ENCODE peak calls at places on chromosomes 5 and 9, in seven cellular contexts. One of them, this sample, is unnamed.

GRCh38 chr5:151081426-151082273 is 816 bp upstream of the TNIP1 start:
- DNase-seq in hypothalamus: no peak
- DNase-seq in CD8-positive, alpha-beta memory T cell: no peak
- DNase-seq in LHCN-M2: peak; percentile 65
- DNase-seq in upper lobe of right lung: no peak
- DNase-seq in NCI-H774: no peak
- DNase-seq in EL: no peak
- DNase-seq in this sample: peak; percentile 27

GRCh38 chr9:93582115-93582514 is 5.7 kb downstream of the PHF2 start:
- DNase-seq in hypothalamus: no peak
- DNase-seq in CD8-positive, alpha-beta memory T cell: no peak
- DNase-seq in LHCN-M2: no peak
- DNase-seq in upper lobe of right lung: peak; percentile 76
- DNase-seq in NCI-H774: peak; percentile 96
- DNase-seq in EL: no peak
- DNase-seq in this sample: no peak

GRCh38 chr5:151036556-151036955 is 16.2 kb downstream of the GPX3 start:
- DNase-seq in hypothalamus: no peak
- DNase-seq in CD8-positive, alpha-beta memory T cell: no peak
- DNase-seq in LHCN-M2: no peak
- DNase-seq in upper lobe of right lung: no peak
- DNase-seq in NCI-H774: no peak
- DNase-seq in EL: no peak
- DNase-seq in this sample: no peak

GRCh38 chr5:139823757-139824355 is 28.2 kb downstream of the PSD2 start:
- DNase-seq in hypothalamus: no peak
- DNase-seq in CD8-positive, alpha-beta memory T cell: no peak
- DNase-seq in LHCN-M2: no peak
- DNase-seq in upper lobe of right lung: peak; percentile 42
- DNase-seq in NCI-H774: no peak
- DNase-seq in EL: no peak
- DNase-seq in this sample: no peak

GRCh38 chr5:7794301-7794700 is 56.6 kb downstream of the CFAP90 start:
- DNase-seq in hypothalamus: peak; percentile 66
- DNase-seq in CD8-positive, alpha-beta memory T cell: no peak
- DNase-seq in LHCN-M2: no peak
- DNase-seq in upper lobe of right lung: no peak
- DNase-seq in NCI-H774: no peak
- DNase-seq in EL: no peak
- DNase-seq in this sample: no peak

GRCh38 chr5:180673371-180674252 is 24.2 kb upstream of the FLT4 start:
- DNase-seq in hypothalamus: no peak
- DNase-seq in CD8-positive, alpha-beta memory T cell: no peak
- DNase-seq in LHCN-M2: no peak
- DNase-seq in upper lobe of right lung: no peak
- DNase-seq in NCI-H774: no peak
- DNase-seq in EL: no peak
- DNase-seq in this sample: no peak

GRCh38 chr9:115164511-115164974 is 46.6 kb upstream of the TNC start:
- DNase-seq in hypothalamus: peak; percentile 81
- DNase-seq in CD8-positive, alpha-beta memory T cell: no peak
- DNase-seq in LHCN-M2: peak; percentile 84
- DNase-seq in upper lobe of right lung: no peak
- DNase-seq in NCI-H774: no peak
- DNase-seq in EL: peak; percentile 68
- DNase-seq in this sample: peak; percentile 30

GRCh38 chr9:127177221-127177620 is 54.8 kb upstream of the ANGPTL2 start:
- DNase-seq in hypothalamus: no peak
- DNase-seq in CD8-positive, alpha-beta memory T cell: no peak
- DNase-seq in LHCN-M2: no peak
- DNase-seq in upper lobe of right lung: peak; percentile 51
- DNase-seq in NCI-H774: no peak
- DNase-seq in EL: no peak
- DNase-seq in this sample: no peak

GRCh38 chr9:16150938-16151650 is 598.3 kb downstream of the CCDC171 start:
- DNase-seq in hypothalamus: no peak
- DNase-seq in CD8-positive, alpha-beta memory T cell: no peak
- DNase-seq in LHCN-M2: no peak
- DNase-seq in upper lobe of right lung: no peak
- DNase-seq in NCI-H774: no peak
- DNase-seq in EL: no peak
- DNase-seq in this sample: no peak

GRCh38 chr5:22649076-22649475 is 204.1 kb downstream of the CDH12 start:
- DNase-seq in hypothalamus: no peak
- DNase-seq in CD8-positive, alpha-beta memory T cell: no peak
- DNase-seq in LHCN-M2: no peak
- DNase-seq in upper lobe of right lung: no peak
- DNase-seq in NCI-H774: no peak
- DNase-seq in EL: no peak
- DNase-seq in this sample: no peak

GRCh38 chr9:93268551-93269314 is 84.8 kb downstream of the WNK2 start:
- DNase-seq in hypothalamus: no peak
- DNase-seq in CD8-positive, alpha-beta memory T cell: no peak
- DNase-seq in LHCN-M2: no peak
- DNase-seq in upper lobe of right lung: peak; percentile 40
- DNase-seq in NCI-H774: peak; percentile 89
- DNase-seq in EL: no peak
- DNase-seq in this sample: no peak

GRCh38 chr9:91037511-91038482 is 236.2 kb downstream of the SYK start:
- DNase-seq in hypothalamus: no peak
- DNase-seq in CD8-positive, alpha-beta memory T cell: no peak
- DNase-seq in LHCN-M2: peak; percentile 81
- DNase-seq in upper lobe of right lung: no peak
- DNase-seq in NCI-H774: no peak
- DNase-seq in EL: peak; percentile 92
- DNase-seq in this sample: peak; percentile 90

GRCh38 chr5:157955541-157956172 is 96.7 kb upstream of the CLINT1 start:
- DNase-seq in hypothalamus: no peak
- DNase-seq in CD8-positive, alpha-beta memory T cell: no peak
- DNase-seq in LHCN-M2: no peak
- DNase-seq in upper lobe of right lung: no peak
- DNase-seq in NCI-H774: no peak
- DNase-seq in EL: no peak
- DNase-seq in this sample: no peak

GRCh38 chr5:54646285-54647101 is 128.9 kb downstream of the SNX18 start:
- DNase-seq in hypothalamus: peak; percentile 19
- DNase-seq in CD8-positive, alpha-beta memory T cell: peak; percentile 82
- DNase-seq in LHCN-M2: peak; percentile 90
- DNase-seq in upper lobe of right lung: peak; percentile 75
- DNase-seq in NCI-H774: peak; percentile 71
- DNase-seq in EL: peak; percentile 27
- DNase-seq in this sample: peak; percentile 53

GRCh38 chr9:127390563-127390962 is 6.4 kb upstream of the SLC2A8 start:
- DNase-seq in hypothalamus: no peak
- DNase-seq in CD8-positive, alpha-beta memory T cell: no peak
- DNase-seq in LHCN-M2: no peak
- DNase-seq in upper lobe of right lung: peak; percentile 39
- DNase-seq in NCI-H774: no peak
- DNase-seq in EL: no peak
- DNase-seq in this sample: no peak

GRCh38 chr9:93582550-93582949 is 6.2 kb downstream of the PHF2 start:
- DNase-seq in hypothalamus: no peak
- DNase-seq in CD8-positive, alpha-beta memory T cell: no peak
- DNase-seq in LHCN-M2: peak; percentile 50
- DNase-seq in upper lobe of right lung: no peak
- DNase-seq in NCI-H774: no peak
- DNase-seq in EL: no peak
- DNase-seq in this sample: no peak

GRCh38 chr9:129002989-129003388 is 25.1 kb downstream of the SH3GLB2 start:
- DNase-seq in hypothalamus: no peak
- DNase-seq in CD8-positive, alpha-beta memory T cell: no peak
- DNase-seq in LHCN-M2: no peak
- DNase-seq in upper lobe of right lung: no peak
- DNase-seq in NCI-H774: no peak
- DNase-seq in EL: no peak
- DNase-seq in this sample: no peak

GRCh38 chr9:110049699-110050450 is 158.1 kb downstream of the C9orf152 start:
- DNase-seq in hypothalamus: peak; percentile 16
- DNase-seq in CD8-positive, alpha-beta memory T cell: no peak
- DNase-seq in LHCN-M2: peak; percentile 42
- DNase-seq in upper lobe of right lung: peak; percentile 69
- DNase-seq in NCI-H774: no peak
- DNase-seq in EL: peak; percentile 53
- DNase-seq in this sample: peak; percentile 42

GRCh38 chr5:71905804-71906711 is 187.0 kb downstream of the CARTPT start:
- DNase-seq in hypothalamus: no peak
- DNase-seq in CD8-positive, alpha-beta memory T cell: no peak
- DNase-seq in LHCN-M2: peak; percentile 48
- DNase-seq in upper lobe of right lung: no peak
- DNase-seq in NCI-H774: peak; percentile 47
- DNase-seq in EL: no peak
- DNase-seq in this sample: no peak

GRCh38 chr5:56335212-56335611 is 102.1 kb upstream of the ANKRD55 start:
- DNase-seq in hypothalamus: no peak
- DNase-seq in CD8-positive, alpha-beta memory T cell: no peak
- DNase-seq in LHCN-M2: no peak
- DNase-seq in upper lobe of right lung: no peak
- DNase-seq in NCI-H774: no peak
- DNase-seq in EL: no peak
- DNase-seq in this sample: no peak

GRCh38 chr9:83934569-83935275 is 13.5 kb upstream of the KIF27 start:
- DNase-seq in hypothalamus: no peak
- DNase-seq in CD8-positive, alpha-beta memory T cell: no peak
- DNase-seq in LHCN-M2: peak; percentile 60
- DNase-seq in upper lobe of right lung: no peak
- DNase-seq in NCI-H774: no peak
- DNase-seq in EL: peak; percentile 48
- DNase-seq in this sample: peak; percentile 78

GRCh38 chr9:131361202-131361833 is 32.6 kb upstream of the PRRC2B start:
- DNase-seq in hypothalamus: no peak
- DNase-seq in CD8-positive, alpha-beta memory T cell: no peak
- DNase-seq in LHCN-M2: no peak
- DNase-seq in upper lobe of right lung: no peak
- DNase-seq in NCI-H774: no peak
- DNase-seq in EL: no peak
- DNase-seq in this sample: no peak

GRCh38 chr9:20551236-20551635 is 71.1 kb downstream of the MLLT3 start:
- DNase-seq in hypothalamus: no peak
- DNase-seq in CD8-positive, alpha-beta memory T cell: no peak
- DNase-seq in LHCN-M2: peak; percentile 26
- DNase-seq in upper lobe of right lung: no peak
- DNase-seq in NCI-H774: no peak
- DNase-seq in EL: peak; percentile 46
- DNase-seq in this sample: peak; percentile 31

GRCh38 chr9:123571240-123571639 is 215.2 kb downstream of the CRB2 start:
- DNase-seq in hypothalamus: no peak
- DNase-seq in CD8-positive, alpha-beta memory T cell: no peak
- DNase-seq in LHCN-M2: no peak
- DNase-seq in upper lobe of right lung: no peak
- DNase-seq in NCI-H774: no peak
- DNase-seq in EL: no peak
- DNase-seq in this sample: no peak

GRCh38 chr9:127179633-127180401 is 57.4 kb upstream of the ANGPTL2 start:
- DNase-seq in hypothalamus: no peak
- DNase-seq in CD8-positive, alpha-beta memory T cell: no peak
- DNase-seq in LHCN-M2: no peak
- DNase-seq in upper lobe of right lung: peak; percentile 48
- DNase-seq in NCI-H774: no peak
- DNase-seq in EL: no peak
- DNase-seq in this sample: no peak

GRCh38 chr9:129686736-129687135 is 21.3 kb downstream of the PRRX2 start:
- DNase-seq in hypothalamus: no peak
- DNase-seq in CD8-positive, alpha-beta memory T cell: no peak
- DNase-seq in LHCN-M2: no peak
- DNase-seq in upper lobe of right lung: no peak
- DNase-seq in NCI-H774: no peak
- DNase-seq in EL: no peak
- DNase-seq in this sample: no peak

GRCh38 chr9:69874301-69875060 is 53.9 kb downstream of the CFAP95 start:
- DNase-seq in hypothalamus: no peak
- DNase-seq in CD8-positive, alpha-beta memory T cell: no peak
- DNase-seq in LHCN-M2: no peak
- DNase-seq in upper lobe of right lung: no peak
- DNase-seq in NCI-H774: no peak
- DNase-seq in EL: peak; percentile 52
- DNase-seq in this sample: no peak

GRCh38 chr5:37552770-37553719 is 173.9 kb downstream of the WDR70 start:
- DNase-seq in hypothalamus: no peak
- DNase-seq in CD8-positive, alpha-beta memory T cell: no peak
- DNase-seq in LHCN-M2: no peak
- DNase-seq in upper lobe of right lung: no peak
- DNase-seq in NCI-H774: no peak
- DNase-seq in EL: peak; percentile 57
- DNase-seq in this sample: peak; percentile 29

GRCh38 chr5:117681431-117681830 is 1106.8 kb upstream of the SEMA6A start:
- DNase-seq in hypothalamus: no peak
- DNase-seq in CD8-positive, alpha-beta memory T cell: no peak
- DNase-seq in LHCN-M2: no peak
- DNase-seq in upper lobe of right lung: no peak
- DNase-seq in NCI-H774: no peak
- DNase-seq in EL: no peak
- DNase-seq in this sample: no peak

GRCh38 chr5:36723921-36724320 is 117.5 kb downstream of the SLC1A3 start:
- DNase-seq in hypothalamus: no peak
- DNase-seq in CD8-positive, alpha-beta memory T cell: no peak
- DNase-seq in LHCN-M2: no peak
- DNase-seq in upper lobe of right lung: no peak
- DNase-seq in NCI-H774: no peak
- DNase-seq in EL: no peak
- DNase-seq in this sample: no peak

GRCh38 chr9:77019810-77020437 is 469 bp downstream of the FOXB2 start:
- DNase-seq in hypothalamus: no peak
- DNase-seq in CD8-positive, alpha-beta memory T cell: no peak
- DNase-seq in LHCN-M2: no peak
- DNase-seq in upper lobe of right lung: no peak
- DNase-seq in NCI-H774: no peak
- DNase-seq in EL: no peak
- DNase-seq in this sample: no peak

GRCh38 chr5:132387649-132388117 is 18.2 kb downstream of the SLC22A5 start:
- DNase-seq in hypothalamus: no peak
- DNase-seq in CD8-positive, alpha-beta memory T cell: no peak
- DNase-seq in LHCN-M2: peak; percentile 100
- DNase-seq in upper lobe of right lung: no peak
- DNase-seq in NCI-H774: no peak
- DNase-seq in EL: peak; percentile 99
- DNase-seq in this sample: peak; percentile 96

This sample was measured in HCEC 1CT.